ENCODE peak calls at places on chromosome 19, in five cellular contexts. X is GM12865, C is NCI-H1092, Y is midbrain, F is left cardiac atrium. D is an unnamed sample.

GRCh38 chr19:33722456-33723239 is 74.0 kb upstream of the KCTD15 start:
- DNase-seq in X (no peak), C (no peak), Y (no peak), F (no peak), D (no peak)

GRCh38 chr19:13953021-13953531 is 767 bp downstream of the DCAF15 start:
- DNase-seq in X (no peak), C (no peak), Y (no peak), F (no peak), D (peak; percentile 60)

GRCh38 chr19:41666075-41666474 is 22.0 kb downstream of the CEACAM7 start:
- DNase-seq in X (no peak), C (no peak), Y (no peak), F (no peak), D (no peak)

GRCh38 chr19:29107831-29108230 is 105.1 kb downstream of the UQCRFS1 start:
- DNase-seq in X (no peak), C (no peak), Y (no peak), F (no peak), D (no peak)

GRCh38 chr19:18967358-18968146 is 26.5 kb upstream of the HOMER3 start:
- DNase-seq in X (no peak), C (no peak), Y (no peak), F (peak; percentile 70), D (no peak)

GRCh38 chr19:50912727-50913716 is 1.8 kb upstream of the KLK4 start:
- DNase-seq in X (no peak), C (no peak), Y (no peak), F (no peak), D (no peak)

GRCh38 chr19:55353803-55354697 is 469 bp downstream of the COX6B2 start:
- DNase-seq in X (peak; percentile 58), C (no peak), Y (no peak), F (peak; percentile 80), D (peak; percentile 93)

GRCh38 chr19:49533551-49534488 is 6.0 kb downstream of the RCN3 start:
- DNase-seq in X (peak; percentile 77), C (no peak), Y (peak; percentile 43), F (peak; percentile 83), D (peak; percentile 84)

D was measured in iPS-NIHi11.